ENCODE peak calls at places on chromosomes 5 and 9, in eight cellular contexts. T is K562, W is HCT116, Z is sigmoid colon, V is stomach, U is GM23338, C is endothelial cell of umbilical vein, E is suprapubic skin. I is an unnamed sample.
A peak's percentile ranks its signal among the peaks of the same experiment; 100 is the strongest.

GRCh38 chr9:109576762-109577161 is 78.7 kb upstream of the PTPN3 start:
- DNase-seq in T (no peak), W (no peak), V (no peak), Z (no peak), E (no peak), U (no peak), C (no peak), I (no peak)

GRCh38 chr9:131046581-131047202 is 37.7 kb downstream of the LAMC3 start:
- DNase-seq in E (no peak), Z (peak; percentile 77), U (peak; percentile 92), W (peak; percentile 37), T (peak; percentile 100), C (peak; percentile 56), V (peak; percentile 67), I (no peak)

GRCh38 chr9:134633362-134634142 is 8.1 kb upstream of the COL5A1 start:
- DNase-seq in V (no peak), U (no peak), W (no peak), Z (peak; percentile 58), C (no peak), E (peak; percentile 37), T (no peak), I (no peak)

GRCh38 chr5:138287252-138287651 is 12.8 kb upstream of the GFRA3 start:
- DNase-seq in U (no peak), T (no peak), W (no peak), V (no peak), C (no peak), E (no peak), Z (no peak), I (no peak)

GRCh38 chr9:78676009-78676408 is 379.1 kb downstream of the PSAT1 start:
- DNase-seq in Z (no peak), C (no peak), V (no peak), E (no peak), T (no peak), U (no peak), W (no peak), I (no peak)

GRCh38 chr5:40828021-40828631 is 6.9 kb downstream of the RPL37 start:
- DNase-seq in V (no peak), E (no peak), T (no peak), U (no peak), Z (no peak), C (no peak), W (no peak), I (no peak)

GRCh38 chr9:13569706-13570423 is 290.4 kb upstream of the MPDZ start:
- DNase-seq in E (no peak), V (no peak), Z (no peak), T (no peak), W (no peak), C (peak; percentile 41), U (no peak), I (no peak)

GRCh38 chr9:136293476-136294077 is 10.3 kb downstream of the CCDC187 start:
- DNase-seq in U (no peak), Z (no peak), E (no peak), V (no peak), T (no peak), C (no peak), W (no peak), I (no peak)

GRCh38 chr5:78677777-78678668 is 29.5 kb upstream of the LHFPL2 start:
- DNase-seq in W (peak; percentile 69), Z (peak; percentile 88), E (peak; percentile 79), U (no peak), T (peak; percentile 22), V (no peak), C (no peak), I (no peak)

GRCh38 chr5:43601454-43602260 is 1.3 kb upstream of the NNT start:
- DNase-seq in W (no peak), Z (no peak), U (no peak), T (no peak), V (no peak), E (no peak), C (peak; percentile 81), I (no peak)

GRCh38 chr9:35754264-35754663 is at the start of gene MSMP:
- DNase-seq in Z (no peak), V (no peak), U (no peak), E (no peak), C (peak; percentile 75), W (no peak), T (no peak), I (no peak)

GRCh38 chr5:67100301-67100700 is 96.3 kb downstream of the CD180 start:
- DNase-seq in Z (no peak), V (no peak), E (no peak), U (no peak), W (no peak), C (no peak), T (no peak), I (no peak)

GRCh38 chr5:167853421-167853820 is 438.0 kb upstream of the WWC1 start:
- DNase-seq in E (no peak), U (no peak), Z (no peak), C (no peak), W (no peak), V (no peak), T (no peak), I (no peak)

GRCh38 chr5:42751044-42751443 is 5.6 kb upstream of the CCDC152 start:
- DNase-seq in E (no peak), V (peak; percentile 31), Z (no peak), T (no peak), C (no peak), U (no peak), W (no peak), I (no peak)

GRCh38 chr9:34644766-34645314 is 1.6 kb upstream of the GALT start:
- DNase-seq in U (peak; percentile 56), C (no peak), E (no peak), W (no peak), T (no peak), V (no peak), Z (no peak), I (no peak)

GRCh38 chr5:88667187-88668141 is 215.5 kb downstream of the MEF2C start:
- DNase-seq in W (no peak), T (no peak), Z (no peak), C (no peak), V (no peak), E (no peak), U (peak; percentile 94), I (no peak)

GRCh38 chr5:120151825-120152224 is 312.3 kb upstream of the PRR16 start:
- DNase-seq in Z (no peak), V (no peak), T (no peak), W (no peak), U (no peak), C (no peak), E (no peak), I (no peak)

GRCh38 chr5:137561572-137561971 is 62.4 kb upstream of the SPOCK1 start:
- DNase-seq in Z (no peak), T (no peak), C (peak; percentile 40), V (no peak), W (no peak), E (no peak), U (no peak), I (no peak)

GRCh38 chr9:110101531-110102161 is 106.3 kb downstream of the C9orf152 start:
- DNase-seq in U (no peak), Z (no peak), T (no peak), C (no peak), V (no peak), E (no peak), W (no peak), I (no peak)

GRCh38 chr9:98329281-98329680 is 73.8 kb upstream of the TBC1D2 start:
- DNase-seq in U (no peak), V (no peak), T (no peak), E (no peak), C (no peak), W (no peak), Z (no peak), I (peak; percentile 18)

GRCh38 chr5:2776338-2777302 is 25.1 kb upstream of the IRX2 start:
- DNase-seq in Z (no peak), C (no peak), W (no peak), E (no peak), V (no peak), T (no peak), U (no peak), I (no peak)

GRCh38 chr5:2782658-2783057 is 31.2 kb upstream of the IRX2 start:
- DNase-seq in E (no peak), C (no peak), Z (no peak), U (no peak), T (no peak), W (no peak), V (no peak), I (no peak)

GRCh38 chr5:2779459-2779858 is 28.0 kb upstream of the IRX2 start:
- DNase-seq in C (no peak), V (no peak), E (no peak), W (no peak), Z (no peak), U (no peak), T (no peak), I (no peak)

GRCh38 chr5:2783223-2783622 is 31.7 kb upstream of the IRX2 start:
- DNase-seq in C (no peak), E (no peak), Z (no peak), W (no peak), V (no peak), T (no peak), U (peak; percentile 30), I (no peak)

GRCh38 chr5:2780421-2781171 is 29.1 kb upstream of the IRX2 start:
- DNase-seq in W (no peak), C (no peak), U (peak; percentile 85), Z (no peak), E (no peak), T (no peak), V (peak; percentile 46), I (no peak)
- TF ChIP-seq POLR2AphosphoS5 in W (no peak), C (no peak), U (no peak), Z (no peak), E (no peak), T (no peak), V (no peak), I (no peak)

DNA sequence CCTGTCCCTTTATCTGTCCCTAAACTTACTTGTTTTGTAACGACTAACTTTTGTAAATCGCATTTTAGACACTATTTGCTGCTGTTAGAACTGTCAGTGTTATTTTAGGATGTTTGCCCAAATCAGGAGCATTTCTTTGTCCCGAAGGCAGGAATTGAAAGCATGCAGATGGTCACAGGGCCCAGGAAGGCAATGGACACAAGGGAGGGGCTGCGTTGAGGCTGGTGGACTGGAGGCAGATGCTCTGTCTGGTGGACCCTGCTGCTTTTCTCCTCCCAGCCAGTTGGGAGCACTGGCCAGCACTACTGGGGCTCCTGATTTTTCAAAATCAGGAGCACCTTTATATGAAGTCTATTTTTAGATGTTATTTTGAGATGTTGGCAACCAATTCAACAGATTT is 31.7 kb downstream of the DOCK2 start:
- DNase-seq in W (no peak), T (no peak), C (no peak), E (no peak), Z (no peak), V (no peak), U (peak; percentile 29), I (no peak)
- H3K4me3 ChIP-seq in W (no peak overlapping the region), T (no peak overlapping the region), C (no peak overlapping the region), E (no peak overlapping the region), Z (no peak overlapping the region), V (no peak overlapping the region), U (no peak overlapping the region), I (no peak overlapping the region)

GRCh38 chr9:124659099-124659659 is 111.9 kb downstream of the NR6A1 start:
- DNase-seq in C (peak; percentile 89), U (peak; percentile 67), E (peak; percentile 82), Z (peak; percentile 83), V (peak; percentile 53), W (no peak), T (peak; percentile 81), I (peak; percentile 87)
- TF ChIP-seq POLR2AphosphoS5 in C (peak; percentile 79), U (no peak), E (no peak), Z (peak; percentile 5), V (no peak), W (peak; percentile 42), T (peak; percentile 61), I (peak; percentile 22)

GRCh38 chr5:14667290-14667689 is 2.8 kb downstream of the OTULIN start:
- DNase-seq in U (no peak), V (no peak), T (no peak), W (no peak), C (no peak), E (no peak), Z (no peak), I (no peak)
- H3K4me3 ChIP-seq in U (no peak overlapping the region), V (no peak overlapping the region), T (no peak overlapping the region), W (no peak overlapping the region), C (no peak overlapping the region), E (peak overlapping the region; percentile 87), Z (no peak overlapping the region), I (no peak overlapping the region)

I was measured in vagina.